ENCODE peak calls at places on chromosomes 11 and 22, in four cellular contexts. E is GM12878, J is HepG2, N is K562. D is an unnamed sample.

GRCh38 chr11:120182790-120183491 is 27.9 kb upstream of the OAF start:
- DNase-seq in E (no peak), J (peak), N (peak), D (peak)

GRCh38 chr11:8581300-8581699 is 12.7 kb downstream of the STK33 start:
- DNase-seq in E (no peak), J (no peak), N (no peak), D (no peak)

GRCh38 chr11:113470233-113470632 is 5.0 kb downstream of the DRD2 start:
- DNase-seq in E (no peak), J (no peak), N (no peak), D (no peak)

GRCh38 chr11:2804701-2805387 is 80.7 kb downstream of the CDKN1C start:
- DNase-seq in E (no peak), J (no peak), N (no peak), D (no peak)

GRCh38 chr11:112610494-112610893 is 349.8 kb upstream of the PLET1 start:
- DNase-seq in E (no peak), J (no peak), N (no peak), D (no peak)

GRCh38 chr11:117579148-117579547 is 217.9 kb downstream of the DSCAML1 start:
- DNase-seq in E (no peak), J (no peak), N (no peak), D (no peak)

GRCh38 chr11:113436672-113437252 is 38.4 kb downstream of the DRD2 start:
- DNase-seq in E (no peak), J (no peak), N (no peak), D (no peak)

GRCh38 chr11:108069947-108070346 is 51.4 kb upstream of the ACAT1 start:
- DNase-seq in E (peak), J (no peak), N (no peak), D (no peak)

GRCh38 chr11:11155962-11156815 is 196.9 kb downstream of the CSNK2A3 start:
- DNase-seq in E (no peak), J (no peak), N (peak), D (peak)

GRCh38 chr11:63639195-63639832 is 25.1 kb upstream of the PLAAT3 start:
- DNase-seq in E (no peak), J (no peak), N (no peak), D (no peak)

GRCh38 chr22:22787805-22788459 is 99.7 kb upstream of the IGLL5 start:
- DNase-seq in E (no peak), J (peak), N (peak), D (peak)

GRCh38 chr11:57560146-57560545 is 7.3 kb downstream of the UBE2L6 start:
- DNase-seq in E (no peak), J (no peak), N (no peak), D (no peak)

GRCh38 chr11:91078221-91078620 is 855.4 kb upstream of the CHORDC1 start:
- DNase-seq in E (no peak), J (no peak), N (no peak), D (no peak)

GRCh38 chr11:75768112-75768908 is at the start of gene DGAT2:
- DNase-seq in E (peak), J (peak), N (peak), D (peak)

GRCh38 chr22:39444937-39445465 is 11.8 kb upstream of the MGAT3 start:
- DNase-seq in E (no peak), J (no peak), N (no peak), D (no peak)

GRCh38 chr11:7513210-7514098 is at the start of gene PPFIBP2:
- DNase-seq in E (no peak), J (peak), N (peak), D (peak)

GRCh38 chr11:66336234-66337102 is at the start of gene RIN1:
- DNase-seq in E (peak), J (peak), N (peak), D (no peak)
- TF ChIP-seq FOXM1 in E (peak), J (no peak), N (no peak), D (no peak)

DNA sequence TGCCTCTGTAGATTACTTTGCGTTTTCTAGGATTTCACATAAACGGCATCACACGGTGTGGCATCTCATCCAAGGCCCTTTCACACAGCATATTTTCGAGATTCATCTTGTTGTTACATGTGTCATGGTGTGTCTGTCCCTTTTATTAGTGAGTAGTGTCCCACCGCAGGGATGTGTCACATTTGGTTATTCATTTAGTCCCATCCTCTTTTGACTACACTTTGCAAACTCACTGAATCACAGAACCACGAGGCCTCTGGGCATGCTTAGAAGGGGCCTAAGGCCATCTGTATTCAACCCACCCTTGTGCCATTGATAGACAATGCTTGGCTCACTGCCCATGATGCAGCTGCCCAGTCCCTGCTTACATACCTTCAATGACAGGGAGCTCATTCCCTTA is 4.2 kb upstream of the RAC2 start:
- DNase-seq in E (no peak), J (no peak), N (no peak), D (no peak)
- TF ChIP-seq BHLHE40 in E (no peak), J (no peak), N (no peak), D (no peak)

GRCh38 chr22:50002791-50003190 is 9.8 kb downstream of the IL17REL start:
- DNase-seq in E (no peak), J (no peak), N (no peak), D (peak)
- TF ChIP-seq FOXM1 in E (no peak), J (no peak), N (no peak), D (no peak)

DNA sequence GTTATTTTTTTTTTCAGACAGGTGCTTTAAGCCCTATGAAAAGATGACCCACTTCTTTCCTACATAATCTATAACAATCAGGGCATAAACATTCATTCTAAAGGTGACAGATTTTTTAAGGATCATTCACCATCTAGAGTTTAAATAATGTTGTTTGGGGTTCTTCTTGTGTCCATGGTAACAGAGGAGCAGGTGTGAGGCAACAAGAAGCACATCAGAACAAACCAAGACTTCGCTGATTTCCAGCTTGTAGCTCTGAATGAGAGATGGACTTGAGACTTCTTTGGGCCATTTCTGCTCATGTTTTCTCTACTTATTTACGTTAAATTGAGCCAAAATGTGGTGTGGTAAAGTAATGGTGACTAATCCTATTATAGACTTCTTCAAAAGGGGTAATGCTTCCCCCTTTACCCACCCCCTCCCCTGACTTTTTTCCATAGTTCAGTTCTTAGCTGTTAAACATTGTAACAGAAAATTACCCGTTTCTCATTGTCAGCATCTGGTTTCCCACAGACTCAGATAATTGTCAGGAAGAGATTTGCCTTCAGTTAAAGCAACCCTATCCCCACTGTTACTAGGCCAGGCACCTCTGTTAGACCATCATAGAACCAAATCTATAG is 65.2 kb downstream of the CSTPP1 start:
- DNase-seq in E (no peak), J (no peak), N (peak), D (no peak)
- TF ChIP-seq BHLHE40 in E (no peak), J (no peak), N (no peak), D (no peak)

DNA sequence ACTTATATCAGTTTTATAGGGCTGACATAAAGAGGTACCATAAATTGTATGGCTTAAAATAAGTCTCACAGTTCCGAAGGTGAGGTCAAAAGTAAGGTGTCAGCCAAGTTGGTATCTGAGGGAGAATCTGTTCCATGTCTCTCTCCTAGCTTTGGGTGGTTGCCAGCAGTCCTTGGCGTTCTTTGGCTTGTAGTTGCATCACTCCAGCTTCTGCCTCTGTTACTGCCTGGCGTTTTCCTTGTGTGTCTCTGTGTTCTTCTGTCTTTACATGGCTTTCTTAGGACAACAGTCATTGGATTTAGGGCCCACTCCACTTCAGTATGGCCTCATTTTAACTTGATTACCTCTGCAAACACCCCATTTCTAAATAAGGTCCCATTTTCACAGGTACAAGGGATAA is 16.7 kb downstream of the MMP7 start:
- DNase-seq in E (no peak), J (no peak), N (no peak), D (no peak)
- TF ChIP-seq FOXM1 in E (no peak), J (no peak), N (no peak), D (no peak)

GRCh38 chr22:19865141-19865829 is 10.6 kb upstream of the GNB1L start:
- DNase-seq in E (no peak), J (no peak), N (no peak), D (no peak)
- TF ChIP-seq BHLHE40 in E (no peak), J (no peak), N (no peak), D (no peak)

DNA sequence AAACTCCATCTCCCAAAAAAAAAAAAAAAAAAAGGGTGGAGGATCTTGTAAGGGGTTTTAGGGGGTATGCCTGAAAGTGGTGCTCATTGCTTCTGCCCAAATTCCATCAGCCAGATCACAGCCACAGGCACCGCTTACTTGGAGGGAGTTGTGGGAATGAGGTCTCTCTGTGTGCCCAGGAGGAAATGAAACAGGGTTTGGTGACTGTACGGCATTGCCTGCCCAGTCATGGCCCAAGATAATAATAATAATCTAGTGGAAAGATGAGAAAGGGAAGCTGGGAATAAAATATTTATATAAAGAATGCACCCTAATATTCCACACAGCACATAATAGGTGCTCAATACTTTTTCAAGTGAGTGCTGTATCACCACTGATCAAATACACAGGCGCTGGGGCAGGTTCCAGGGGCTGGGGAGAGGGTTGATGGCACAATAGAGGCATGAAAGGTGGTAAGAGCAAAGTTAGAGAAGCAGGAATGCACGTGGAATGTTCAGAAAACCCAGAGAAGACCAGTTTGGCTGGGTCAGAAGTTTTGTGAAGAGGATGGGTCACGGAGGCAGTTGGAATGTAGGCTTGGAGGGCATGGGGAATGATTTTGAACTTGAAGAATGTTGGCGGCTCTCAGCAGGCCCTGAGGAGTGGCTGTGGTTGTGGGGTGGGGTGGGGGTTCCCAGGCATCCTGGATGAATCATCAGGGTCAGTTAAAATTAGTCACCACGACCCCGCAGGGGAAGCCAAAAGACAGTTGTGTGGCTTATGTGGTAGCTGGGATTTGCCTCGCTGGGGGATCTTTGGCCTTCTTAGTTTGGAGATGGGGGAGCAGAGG is 12.5 kb upstream of the MB start:
- DNase-seq in E (peak), J (no peak), N (peak), D (no peak)
- TF ChIP-seq FOXM1 in E (peak), J (no peak), N (no peak), D (no peak)

GRCh38 chr11:73372371-73372993 is 3.7 kb upstream of the RELT start:
- DNase-seq in E (no peak), J (peak), N (no peak), D (no peak)
- TF ChIP-seq BHLHE40 in E (no peak), J (no peak), N (no peak), D (no peak)

GRCh38 chr11:94473177-94473799 is 20.4 kb downstream of the MRE11 start:
- DNase-seq in E (peak), J (no peak), N (no peak), D (no peak)
- TF ChIP-seq FOXM1 in E (peak), J (no peak), N (no peak), D (no peak)

GRCh38 chr11:61907871-61908729 is 9.3 kb downstream of the RAB3IL1 start:
- DNase-seq in E (no peak), J (no peak), N (no peak), D (no peak)
- TF ChIP-seq BHLHE40 in E (no peak), J (no peak), N (no peak), D (no peak)

D was measured in HEK293T.